ENCODE peak calls at places on chromosomes 7 and 10, in ten cellular contexts. M, V, Y, J, T, F, U, C, A and G are unnamed samples.

GRCh38 chr7:154794147-154794780 is 208.7 kb downstream of the PAXIP1 start:
- DNase-seq in C (no peak), T (no peak), V (no peak), Y (no peak), M (no peak), J (peak; percentile 5), U (no peak), A (no peak), F (no peak), G (no peak)

GRCh38 chr10:102796407-102797176 is 40.6 kb downstream of the CYP17A1 start:
- DNase-seq in T (peak; percentile 86), C (no peak), F (peak; percentile 82), V (peak; percentile 51), Y (peak; percentile 42), U (peak; percentile 14), J (peak; percentile 39), A (no peak), M (peak; percentile 96), G (no peak)

GRCh38 chr7:2040201-2040892 is 192.4 kb downstream of the MAD1L1 start:
- DNase-seq in F (no peak), A (no peak), J (no peak), T (no peak), V (no peak), Y (no peak), M (no peak), U (no peak), C (no peak), G (no peak)

GRCh38 chr10:109737626-109738025 is 185.7 kb downstream of the XPNPEP1 start:
- DNase-seq in V (no peak), F (no peak), J (no peak), U (no peak), M (no peak), C (no peak), A (no peak), T (no peak), Y (no peak), G (no peak)

GRCh38 chr10:12981570-12981969 is 19.9 kb downstream of the CCDC3 start:
- DNase-seq in T (no peak), J (no peak), U (no peak), F (no peak), V (peak; percentile 22), M (no peak), A (no peak), Y (no peak), C (no peak), G (no peak)

GRCh38 chr7:36036590-36036989 is 116.5 kb upstream of the EEPD1 start:
- DNase-seq in C (no peak), U (no peak), A (peak; percentile 43), T (peak; percentile 21), J (no peak), Y (no peak), M (no peak), F (no peak), V (no peak), G (peak; percentile 37)

GRCh38 chr10:5089869-5090268 is 4.3 kb upstream of the AKR1C3 start:
- DNase-seq in F (no peak), V (peak; percentile 12), Y (no peak), U (no peak), A (no peak), J (no peak), M (peak; percentile 66), T (no peak), C (no peak), G (no peak)

GRCh38 chr10:71852335-71852937 is 1.4 kb upstream of the PSAP start:
- DNase-seq in U (no peak), A (no peak), J (no peak), M (no peak), C (no peak), T (peak; percentile 44), F (peak; percentile 93), V (no peak), Y (no peak), G (no peak)

GRCh38 chr7:71712653-71713180 is 580.8 kb downstream of the GALNT17 start:
- DNase-seq in U (no peak), A (no peak), F (no peak), J (no peak), M (no peak), Y (no peak), C (no peak), V (no peak), T (no peak), G (no peak)

GRCh38 chr10:130737622-130738021 is 573.9 kb downstream of the TCERG1L start:
- DNase-seq in Y (no peak), T (no peak), A (no peak), U (no peak), C (no peak), V (no peak), F (no peak), M (no peak), J (no peak), G (no peak)

GRCh38 chr7:28954936-28955335 is 3.2 kb downstream of the TRIL start:
- DNase-seq in Y (no peak), C (no peak), F (no peak), T (no peak), V (no peak), M (no peak), A (no peak), U (no peak), J (no peak), G (no peak)

GRCh38 chr10:11058965-11059364 is 41.3 kb downstream of the CELF2 start:
- DNase-seq in T (no peak), U (no peak), Y (no peak), F (no peak), M (no peak), V (peak; percentile 23), A (no peak), J (no peak), C (no peak), G (no peak)

GRCh38 chr7:4610768-4611467 is 71.2 kb upstream of the FOXK1 start:
- DNase-seq in U (peak; percentile 28), C (peak; percentile 82), F (no peak), M (peak; percentile 71), V (peak; percentile 72), Y (peak; percentile 3), A (peak; percentile 66), J (peak; percentile 37), T (no peak), G (peak; percentile 82)

GRCh38 chr10:4315529-4315928 is 510.5 kb upstream of the AKR1E2 start:
- DNase-seq in T (no peak), C (no peak), Y (no peak), M (no peak), F (no peak), J (no peak), U (no peak), A (no peak), V (peak; percentile 87), G (no peak)

GRCh38 chr10:72175166-72175565 is 40.6 kb upstream of the ANAPC16 start:
- DNase-seq in M (peak; percentile 47), U (no peak), V (peak; percentile 55), A (no peak), C (no peak), T (no peak), F (no peak), Y (no peak), J (no peak), G (peak; percentile 25)

GRCh38 chr7:4904346-4904745 is 20.8 kb upstream of the RADIL start:
- DNase-seq in M (no peak), F (no peak), T (no peak), C (no peak), Y (no peak), A (no peak), J (no peak), V (no peak), U (no peak), G (no peak)

GRCh38 chr10:77012811-77013500 is 624.7 kb downstream of the KCNMA1 start:
- DNase-seq in V (no peak), M (no peak), J (no peak), F (no peak), Y (no peak), C (no peak), T (no peak), U (no peak), A (no peak), G (no peak)

GRCh38 chr10:98323221-98324164 is 55.5 kb upstream of the LOXL4 start:
- DNase-seq in M (no peak), J (no peak), F (peak; percentile 97), A (peak; percentile 83), T (peak; percentile 74), Y (no peak), C (peak; percentile 65), V (peak; percentile 88), U (no peak), G (peak; percentile 10)